ENCODE peak calls at places on chromosome 22, in seven cellular contexts. V is mucosa of descending colon; X is Daoy; L is stimulated activated CD8-positive, alpha-beta memory T cell treated with anti-CD3 and anti-CD28 coated beads, Interleukin-4, amount 100 ng/mL, for 1 hour; A is heart left ventricle; S is NCI-H1436; G is stimulated activated CD4-positive, alpha-beta T cell treated with anti-CD3 and anti-CD28 coated beads, Interleukin-12 subunit alpha, Interleukin-12 subunit beta, amount 100 ng/mL, for 24 hours. F is an unnamed sample.

GRCh38 chr22:31173386-31174145 is 13.6 kb downstream of the RNF185 start:
- DNase-seq in V (no peak), L (no peak), A (no peak), G (peak), X (peak), S (no peak), F (no peak)

GRCh38 chr22:50564289-50564688 is 1.6 kb upstream of the SYCE3 start:
- DNase-seq in A (no peak), X (no peak), L (no peak), V (peak), S (no peak), G (no peak), F (no peak)

GRCh38 chr22:46791201-46791731 is 28.8 kb downstream of the TBC1D22A start:
- DNase-seq in G (peak), S (no peak), X (peak), V (no peak), A (peak), L (peak), F (no peak)

GRCh38 chr22:35422145-35422544 is 22.2 kb downstream of the MCM5 start:
- DNase-seq in V (no peak), X (no peak), L (no peak), A (no peak), S (no peak), G (no peak), F (no peak)

GRCh38 chr22:28019360-28019759 is 100.3 kb upstream of the PITPNB start:
- DNase-seq in G (no peak), V (peak), X (peak), L (no peak), S (no peak), A (peak), F (no peak)

GRCh38 chr22:21694795-21695431 is 29.1 kb downstream of the PPIL2 start:
- DNase-seq in A (no peak), G (no peak), X (no peak), S (no peak), V (no peak), L (no peak), F (no peak)

GRCh38 chr22:17871726-17872458 is 97.6 kb upstream of the BID start:
- DNase-seq in V (peak), G (no peak), L (no peak), S (no peak), X (no peak), A (peak), F (no peak)

GRCh38 chr22:31102441-31103081 is 4.8 kb downstream of the SELENOM start:
- DNase-seq in V (peak), A (no peak), L (no peak), G (no peak), S (no peak), X (peak), F (no peak)

GRCh38 chr22:40407831-40408717 is 37.7 kb downstream of the SGSM3 start:
- DNase-seq in G (no peak), V (peak), S (no peak), A (no peak), L (no peak), X (no peak), F (no peak)

GRCh38 chr22:30574095-30574981 is at the start of gene GAL3ST1:
- DNase-seq in L (no peak), G (no peak), S (no peak), A (no peak), V (peak), X (no peak), F (no peak)

GRCh38 chr22:20545681-20546521 is 38.5 kb downstream of the MED15 start:
- DNase-seq in S (no peak), V (no peak), X (no peak), G (no peak), L (no peak), A (no peak), F (no peak)

GRCh38 chr22:35541254-35541748 is 670 bp downstream of the RASD2 start:
- DNase-seq in X (no peak), G (no peak), A (no peak), L (no peak), S (no peak), V (peak), F (no peak)

GRCh38 chr22:43090130-43090789 is 1.1 kb upstream of the TTLL1 start:
- DNase-seq in L (no peak), S (peak), A (peak), X (peak), G (peak), V (no peak), F (no peak)

GRCh38 chr22:41596776-41597634 is 7.4 kb upstream of the PMM1 start:
- DNase-seq in X (peak), L (no peak), S (peak), G (no peak), A (peak), V (peak), F (peak)

GRCh38 chr22:32080904-32081303 is 37.8 kb downstream of the SLC5A1 start:
- DNase-seq in L (no peak), X (peak), V (no peak), A (no peak), S (peak), G (no peak), F (no peak)

GRCh38 chr22:44622147-44622427 is 79.9 kb upstream of the PRR5 start:
- DNase-seq in A (no peak), L (no peak), G (no peak), V (no peak), X (no peak), S (peak), F (no peak)

GRCh38 chr22:39308614-39309363 is 10.6 kb downstream of the RPL3 start:
- DNase-seq in A (no peak), X (peak), G (no peak), L (no peak), V (no peak), S (no peak), F (no peak)

GRCh38 chr22:27719033-27719341 is 82.6 kb downstream of the MN1 start:
- DNase-seq in X (no peak), G (no peak), L (no peak), S (no peak), V (no peak), A (no peak), F (no peak)

GRCh38 chr22:46172522-46172921 is 22.2 kb downstream of the PPARA start:
- DNase-seq in S (no peak), L (no peak), G (no peak), A (no peak), V (no peak), X (no peak), F (no peak)

GRCh38 chr22:41621099-41621910 is at the start of gene XRCC6:
- DNase-seq in X (peak), G (peak), L (peak), S (peak), A (peak), V (peak), F (peak)

GRCh38 chr22:32636884-32637283 is 162.3 kb downstream of the FBXO7 start:
- DNase-seq in S (no peak), A (no peak), L (no peak), G (no peak), V (no peak), X (no peak), F (no peak)

GRCh38 chr22:24482998-24483397 is 12.1 kb upstream of the UPB1 start:
- DNase-seq in A (no peak), G (no peak), L (no peak), S (no peak), X (no peak), V (no peak), F (no peak)

GRCh38 chr22:41876275-41876674 is 38.6 kb downstream of the SHISA8 start:
- DNase-seq in G (no peak), L (no peak), S (no peak), A (no peak), V (no peak), X (no peak), F (no peak)

GRCh38 chr22:35299217-35299716 is 427 bp upstream of the TOM1 start:
- DNase-seq in G (no peak), L (no peak), A (no peak), V (no peak), S (no peak), X (no peak), F (no peak)

GRCh38 chr22:44326549-44326881 is 13.8 kb upstream of the SHISAL1 start:
- DNase-seq in S (no peak), A (no peak), X (no peak), L (no peak), V (no peak), G (no peak), F (no peak)

GRCh38 chr22:24975813-24976341 is 23.4 kb downstream of the KIAA1671 start:
- DNase-seq in A (peak), G (no peak), S (no peak), V (no peak), X (no peak), L (no peak), F (no peak)

GRCh38 chr22:32951081-32951806 is 106.9 kb downstream of the SYN3 start:
- DNase-seq in X (no peak), L (no peak), V (no peak), S (no peak), A (no peak), G (no peak), F (no peak)

GRCh38 chr22:39155421-39155820 is 2.9 kb upstream of the CBX7 start:
- DNase-seq in L (no peak), S (no peak), G (no peak), X (no peak), A (no peak), V (no peak), F (no peak)

GRCh38 chr22:17707526-17707925 is 66.7 kb downstream of the BID start:
- DNase-seq in X (no peak), V (no peak), L (no peak), G (no peak), A (no peak), S (no peak), F (no peak)

GRCh38 chr22:50544746-50545253 is 899 bp upstream of the KLHDC7B start:
- DNase-seq in G (no peak), A (no peak), L (no peak), S (no peak), X (peak), V (peak), F (no peak)

GRCh38 chr22:23762866-23763578 is at the start of gene C22orf15:
- DNase-seq in A (no peak), G (no peak), S (no peak), X (peak), L (no peak), V (no peak), F (no peak)

GRCh38 chr22:25030636-25031035 is 78.1 kb downstream of the KIAA1671 start:
- DNase-seq in S (no peak), V (no peak), G (no peak), L (no peak), A (peak), X (no peak), F (no peak)